ENCODE peak calls at places on chromosomes 7 and 10, in six cellular contexts. T is suprapubic skin; R is GM10248; Y is stimulated activated CD8-positive, alpha-beta memory T cell treated with anti-CD3 and anti-CD28 coated beads, Interleukin-15, amount 100 ng/mL, for 4 hours; B is stimulated activated CD4-positive, alpha-beta T cell treated with anti-CD3 and anti-CD28 coated beads, Interleukin-1b, Interleukin-23, amount 100 ng/mL, for 24 hours; L is stimulated activated naive CD4-positive, alpha-beta T cell. C is an unnamed sample.
A peak's percentile ranks its signal among the peaks of the same experiment; 100 is the strongest.

GRCh38 chr7:129279757-129280156 is 54.9 kb downstream of the AHCYL2 start:
- DNase-seq in R (no peak), Y (no peak), B (no peak), T (no peak), L (no peak), C (no peak)

GRCh38 chr7:80630611-80631010 is 7.8 kb upstream of the CD36 start:
- DNase-seq in T (no peak), L (no peak), R (no peak), B (no peak), Y (no peak), C (no peak)

GRCh38 chr10:24701447-24701846 is 22.2 kb downstream of the ARHGAP21 start:
- DNase-seq in L (no peak), Y (no peak), T (no peak), B (no peak), R (peak; percentile 38), C (no peak)

GRCh38 chr7:90267263-90267858 is 22.4 kb downstream of the CFAP69 start:
- DNase-seq in B (no peak), L (no peak), T (no peak), Y (no peak), R (no peak), C (no peak)

GRCh38 chr10:15140640-15141039 is 27.9 kb downstream of the NMT2 start:
- DNase-seq in R (no peak), L (no peak), T (no peak), Y (no peak), B (no peak), C (no peak)

GRCh38 chr7:44767912-44768662 is 19.4 kb downstream of the ZMIZ2 start:
- DNase-seq in T (peak; percentile 85), Y (no peak), B (no peak), R (peak; percentile 80), L (peak; percentile 6), C (peak; percentile 27)

GRCh38 chr7:42624471-42624870 is 287.4 kb downstream of the C7orf25 start:
- DNase-seq in T (no peak), L (no peak), Y (no peak), R (no peak), B (no peak), C (no peak)

GRCh38 chr7:138226001-138226476 is 149.8 kb downstream of the AKR1D1 start:
- DNase-seq in L (no peak), B (no peak), T (no peak), Y (no peak), R (no peak), C (no peak)

GRCh38 chr7:4774804-4775280 is 581 bp upstream of the AP5Z1 start:
- DNase-seq in T (no peak), B (no peak), Y (no peak), R (peak; percentile 55), L (peak; percentile 40), C (no peak)

GRCh38 chr10:26269754-26270153 is 53.2 kb downstream of the GAD2 start:
- DNase-seq in L (no peak), B (no peak), T (no peak), Y (no peak), R (peak; percentile 31), C (peak; percentile 73)

GRCh38 chr10:34801066-34801738 is 13.9 kb downstream of the PARD3 start:
- DNase-seq in B (no peak), R (no peak), T (no peak), Y (no peak), L (no peak), C (no peak)

GRCh38 chr7:91784469-91784868 is 96.0 kb downstream of the MTERF1 start:
- DNase-seq in R (no peak), T (no peak), Y (no peak), L (no peak), B (no peak), C (no peak)

GRCh38 chr10:22252801-22253577 is 35.2 kb upstream of the EBLN1 start:
- DNase-seq in R (peak; percentile 53), Y (peak; percentile 14), T (no peak), B (peak; percentile 21), L (peak; percentile 17), C (peak; percentile 58)

GRCh38 chr10:28215930-28216329 is 86.9 kb downstream of the MPP7 start:
- DNase-seq in L (no peak), B (peak; percentile 0), R (no peak), Y (no peak), T (no peak), C (no peak)

GRCh38 chr10:575312-576129 is 113.9 kb downstream of the DIP2C start:
- DNase-seq in R (no peak), T (no peak), Y (no peak), B (no peak), L (no peak), C (no peak)

C was measured in neural progenitor cell.